ENCODE peak calls at places on chromosomes 3 and 15, in four cellular contexts. I is K562, K is HepG2, T is HCT116. N is an unnamed sample.

GRCh38 chr3:39548282-39548681 is 80.8 kb downstream of the MOBP start:
- DNase-seq in K (no peak), I (no peak), T (no peak), N (no peak)

GRCh38 chr3:10395196-10395595 is 74.3 kb upstream of the SEC13 start:
- DNase-seq in I (no peak), K (no peak), T (no peak), N (no peak)

GRCh38 chr3:31448035-31448881 is 84.5 kb upstream of the STT3B start:
- DNase-seq in I (peak; percentile 15), T (peak; percentile 24), K (peak; percentile 53), N (no peak)

GRCh38 chr3:133896002-133896761 is 500 bp upstream of the RAB6B start:
- DNase-seq in T (no peak), I (no peak), K (no peak), N (no peak)

GRCh38 chr15:60392986-60393811 is 4.6 kb downstream of the ANXA2 start:
- DNase-seq in K (peak; percentile 99), T (peak; percentile 98), I (peak; percentile 41), N (peak; percentile 99)

GRCh38 chr3:138949002-138949418 is 2.0 kb downstream of the FOXL2NB start:
- DNase-seq in K (no peak), T (no peak), I (no peak), N (no peak)

GRCh38 chr3:32681811-32682210 is 3.2 kb upstream of the CNOT10 start:
- DNase-seq in K (no peak), I (no peak), T (no peak), N (no peak)

GRCh38 chr3:62607287-62608029 is 234.1 kb upstream of the FEZF2 start:
- DNase-seq in T (no peak), K (no peak), I (no peak), N (no peak)

GRCh38 chr15:64017591-64018163 is 28.6 kb downstream of the DAPK2 start:
- DNase-seq in T (no peak), I (no peak), K (no peak), N (no peak)

GRCh38 chr15:90618330-90619136 is 88.8 kb downstream of the CRTC3 start:
- DNase-seq in T (no peak), K (no peak), I (no peak), N (no peak)

GRCh38 chr15:25469377-25469776 is 30.6 kb upstream of the UBE3A start:
- DNase-seq in I (no peak), K (no peak), T (no peak), N (no peak)

GRCh38 chr3:105534491-105534890 is 167.8 kb downstream of the ALCAM start:
- DNase-seq in I (no peak), T (no peak), K (no peak), N (no peak)

GRCh38 chr3:196124608-196125007 is 42.7 kb upstream of the TFRC start:
- DNase-seq in I (no peak), K (no peak), T (no peak), N (no peak)

GRCh38 chr3:196117809-196118208 is 35.9 kb upstream of the TFRC start:
- DNase-seq in I (no peak), K (no peak), T (no peak), N (no peak)

GRCh38 chr3:196122021-196122687 is 40.3 kb upstream of the TFRC start:
- DNase-seq in K (peak; percentile 29), I (peak; percentile 36), T (no peak), N (no peak)

GRCh38 chr3:196122688-196123046 is 40.8 kb upstream of the TFRC start:
- DNase-seq in I (no peak), T (no peak), K (no peak), N (no peak)

DNA sequence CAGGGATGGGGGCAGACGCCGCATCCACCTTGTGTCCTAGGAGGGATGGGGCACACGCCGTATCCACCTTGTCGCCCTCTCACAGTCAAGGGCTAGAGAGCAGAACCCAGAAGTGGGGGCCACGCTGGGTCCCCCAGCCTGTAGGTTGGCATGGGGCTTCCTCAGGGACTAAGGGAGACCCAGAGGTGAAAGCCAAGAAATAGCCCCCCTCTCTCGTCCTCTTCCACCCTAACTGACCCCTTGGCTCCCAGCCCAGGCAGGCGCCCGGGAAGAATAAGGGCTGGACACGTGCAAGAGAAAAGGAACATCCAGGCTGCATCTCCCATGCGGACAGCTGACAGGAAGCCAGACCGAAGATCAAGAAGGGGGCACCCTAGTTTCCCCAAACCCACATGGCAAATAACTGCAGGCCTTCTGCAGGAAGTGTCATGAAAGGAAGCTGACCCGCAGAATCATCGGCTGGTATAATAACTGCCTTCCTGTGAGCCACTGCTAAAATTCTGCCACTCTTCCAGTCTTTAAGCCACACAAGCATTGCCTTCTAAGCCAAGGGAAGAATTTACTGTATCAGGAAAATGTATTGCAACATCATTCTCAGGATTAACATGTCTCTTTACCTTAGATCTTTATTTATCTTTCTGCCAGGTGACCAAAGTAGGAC is 38.5 kb upstream of the TFRC start:
- DNase-seq in K (no peak), I (peak; percentile 7), T (no peak), N (no peak)
- TF ChIP-seq REST in K (no peak), I (no peak), T (no peak), N (no peak)

GRCh38 chr3:196093271-196094111 is 11.6 kb upstream of the TFRC start:
- DNase-seq in I (no peak), K (no peak), T (no peak), N (no peak)
- TF ChIP-seq POLR2AphosphoS5 in I (no peak), K (no peak), T (no peak), N (no peak)

GRCh38 chr15:40338041-40338657 is 2.6 kb downstream of the CCDC9B start:
- DNase-seq in K (peak; percentile 58), I (peak; percentile 91), T (peak; percentile 35), N (no peak)
- TF ChIP-seq SIN3A in K (no peak), I (no peak), T (no peak), N (no peak)

GRCh38 chr3:76873509-76874242 is 166.2 kb upstream of the ROBO2 start:
- DNase-seq in I (no peak), K (peak; percentile 1), T (no peak), N (no peak)

GRCh38 chr3:76872999-76873398 is 166.9 kb upstream of the ROBO2 start:
- DNase-seq in T (no peak), I (no peak), K (no peak), N (no peak)

GRCh38 chr3:76871655-76872054 is 168.2 kb upstream of the ROBO2 start:
- DNase-seq in K (no peak), T (no peak), I (no peak), N (no peak)

GRCh38 chr3:76866729-76867461 is 173.0 kb upstream of the ROBO2 start:
- DNase-seq in T (no peak), I (no peak), K (no peak), N (no peak)

GRCh38 chr3:76869726-76870414 is 170.0 kb upstream of the ROBO2 start:
- DNase-seq in T (no peak), I (no peak), K (peak; percentile 6), N (no peak)
- TF ChIP-seq REST in T (no peak), I (no peak), K (no peak), N (no peak)

DNA sequence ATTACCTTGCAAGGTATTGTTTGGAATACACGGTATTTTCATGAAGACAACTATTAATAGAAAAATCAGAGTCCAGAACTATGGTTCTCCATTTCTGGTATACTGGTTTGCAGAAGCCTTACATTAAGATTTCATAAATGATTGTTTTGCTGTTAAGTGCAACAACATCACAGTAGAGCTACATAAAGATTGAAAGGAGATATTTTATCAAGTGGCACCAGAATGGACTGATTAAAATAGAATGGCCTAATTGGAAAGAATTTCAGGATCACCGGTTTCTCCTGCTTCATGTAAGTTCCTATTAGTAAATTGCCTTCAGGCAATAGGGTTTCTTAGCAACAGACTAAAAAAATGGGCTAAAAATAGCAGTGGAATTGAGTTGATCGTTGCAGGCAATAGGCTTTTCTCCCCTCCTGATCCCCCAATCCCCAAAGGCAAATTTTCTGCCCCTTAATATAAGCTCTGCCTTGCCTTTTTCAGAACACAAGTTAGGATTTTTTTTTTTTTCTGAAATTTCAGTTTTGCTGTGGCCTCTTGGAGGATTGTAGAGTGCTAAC is 889 bp downstream of the LNP1 start:
- DNase-seq in I (no peak), K (no peak), T (no peak), N (no peak)
- TF ChIP-seq POLR2AphosphoS5 in I (no peak), K (peak; percentile 19), T (no peak), N (no peak)